ENCODE peak calls at places on chromosome 1, in eight cellular contexts. N, J, U, I, D, B, T and L are unnamed samples. For H3K4me1, the result is how much of the 10 kb centered on the place peaks cover.

GRCh38 chr1:94827434-94827833 is 7.3 kb downstream of the SLC44A3 start:
- DNase-seq in N (no peak), J (no peak), U (no peak), I (no peak), D (no peak), B (no peak), T (no peak), L (no peak)

GRCh38 chr1:245666412-245666811 is 511.6 kb downstream of the KIF26B start:
- DNase-seq in N (no peak), J (no peak), U (no peak), I (no peak), D (no peak), B (no peak), T (no peak), L (no peak)

GRCh38 chr1:245334827-245335490 is 180.2 kb downstream of the KIF26B start:
- DNase-seq in N (no peak), J (no peak), U (no peak), I (no peak), D (no peak), B (no peak), T (no peak), L (no peak)

GRCh38 chr1:7420706-7421105 is 350.4 kb upstream of the VAMP3 start:
- DNase-seq in N (no peak), J (peak), U (no peak), I (no peak), D (peak), B (no peak), T (no peak), L (no peak)

GRCh38 chr1:89996415-89997110 is 1.7 kb downstream of the ZNF326 start:
- DNase-seq in N (no peak), J (no peak), U (no peak), I (no peak), D (no peak), B (no peak), T (no peak), L (peak)

GRCh38 chr1:39391741-39392679 is 99.4 kb upstream of the BMP8A start:
- DNase-seq in N (peak), J (no peak), U (peak), I (no peak), D (no peak), B (no peak), T (no peak), L (no peak)

GRCh38 chr1:108785880-108786279 is 39.4 kb downstream of the STXBP3 start:
- DNase-seq in N (no peak), J (no peak), U (no peak), I (no peak), D (no peak), B (no peak), T (no peak), L (no peak)

GRCh38 chr1:203089001-203089650 is 3.3 kb upstream of the MYOG start:
- DNase-seq in N (no peak), J (no peak), U (no peak), I (no peak), D (no peak), B (peak), T (no peak), L (no peak)

GRCh38 chr1:170696591-170697337 is 32.8 kb downstream of the PRRX1 start:
- DNase-seq in N (no peak), J (no peak), U (no peak), I (no peak), D (no peak), B (no peak), T (no peak), L (no peak)

GRCh38 chr1:151820940-151821339 is 10.7 kb downstream of the RORC start:
- DNase-seq in N (no peak), J (no peak), U (no peak), I (no peak), D (no peak), B (no peak), T (peak), L (no peak)

DNA sequence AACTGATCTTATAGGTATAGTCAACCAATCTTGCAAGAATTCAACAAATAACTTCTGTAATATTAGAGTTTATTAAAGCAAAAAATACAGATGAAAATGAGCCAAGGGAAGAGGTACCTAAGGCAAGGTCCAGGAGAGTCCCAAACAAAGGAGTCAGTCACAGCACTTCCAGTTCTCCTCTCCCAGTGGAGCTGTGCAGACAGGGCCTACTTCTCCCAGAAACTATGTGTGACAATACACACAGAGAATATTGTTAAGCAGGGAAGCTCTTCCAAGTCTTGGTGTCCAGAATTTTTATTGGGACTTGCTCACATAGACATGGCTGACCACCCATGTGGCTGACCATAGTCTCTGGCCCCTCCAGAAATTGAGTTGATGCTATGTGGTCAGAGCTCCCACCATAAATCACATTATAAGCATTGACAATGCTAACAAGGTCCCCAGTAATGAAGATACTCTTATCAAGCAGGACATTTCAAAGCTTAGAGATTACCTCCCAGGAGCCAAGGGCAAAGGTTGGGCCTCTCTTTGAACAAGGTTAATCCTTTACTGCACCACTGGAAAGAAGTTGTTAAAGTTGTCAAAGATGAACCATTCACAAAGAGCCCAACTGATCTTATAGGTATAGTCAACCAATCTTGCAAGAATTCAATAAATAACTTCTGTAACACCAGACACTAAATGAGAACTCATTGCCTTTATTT is 3.5 kb upstream of the CD244 start:
- DNase-seq in N (peak), J (no peak), U (no peak), I (no peak), D (no peak), B (no peak), T (no peak), L (no peak)
- H3K4me1 ChIP-seq in N (under half), J (under half), U (under half), I (under half), D (under half), B (under half), T (under half), L (under half)

GRCh38 chr1:34843392-34844251 is 15.9 kb downstream of the SMIM12 start:
- DNase-seq in N (peak), J (no peak), U (no peak), I (no peak), D (no peak), B (no peak), T (no peak), L (no peak)

GRCh38 chr1:34844252-34844634 is 15.3 kb downstream of the SMIM12 start:
- DNase-seq in N (peak), J (no peak), U (peak), I (no peak), D (no peak), B (no peak), T (no peak), L (no peak)

GRCh38 chr1:34846265-34846664 is 13.3 kb downstream of the SMIM12 start:
- DNase-seq in N (no peak), J (no peak), U (no peak), I (no peak), D (no peak), B (no peak), T (no peak), L (no peak)

GRCh38 chr1:34847094-34847493 is 12.5 kb downstream of the SMIM12 start:
- DNase-seq in N (no peak), J (no peak), U (no peak), I (no peak), D (no peak), B (no peak), T (no peak), L (no peak)

DNA sequence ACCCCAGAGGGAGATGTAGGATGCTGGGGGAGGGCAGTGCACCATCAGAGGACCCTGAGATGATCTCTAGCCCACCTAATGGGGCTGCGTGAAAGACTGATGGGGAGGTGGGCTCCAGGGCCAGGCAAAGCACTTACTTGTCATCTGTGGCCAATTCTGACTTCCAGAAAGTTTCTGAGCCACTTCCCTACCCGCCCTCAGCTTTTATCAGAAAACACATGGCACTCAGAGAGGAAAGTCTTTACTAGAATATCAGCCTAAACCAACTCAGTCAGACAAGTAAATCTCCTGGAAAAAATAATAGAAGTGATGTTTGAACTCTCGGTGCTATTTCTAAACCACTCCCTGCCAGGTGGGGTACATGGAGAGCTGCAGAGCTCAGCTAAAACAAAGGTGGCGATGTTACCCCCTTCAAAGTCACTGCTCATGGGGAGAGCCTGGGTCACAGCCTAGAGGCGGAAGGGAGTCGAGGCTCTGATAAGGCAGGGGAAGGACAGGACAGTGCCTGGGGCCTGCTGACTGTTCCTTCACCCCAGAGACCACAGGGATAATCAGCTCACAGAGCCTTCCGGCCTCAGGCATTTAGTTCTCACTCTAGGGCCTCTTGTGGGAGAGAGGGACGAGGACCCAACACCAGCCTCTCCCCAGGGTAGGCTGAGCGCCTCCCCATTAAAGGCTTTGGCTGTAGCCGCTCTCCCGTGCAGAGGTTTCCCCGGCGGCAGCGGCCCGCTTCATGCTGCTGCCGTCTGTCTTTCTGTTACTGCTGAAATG is 14.2 kb downstream of the SMIM12 start:
- DNase-seq in N (peak), J (no peak), U (no peak), I (no peak), D (no peak), B (no peak), T (peak), L (no peak)
- H3K4me1 ChIP-seq in N (under half), J (under half), U (half or more), I (under half), D (under half), B (under half), T (under half), L (under half)

GRCh38 chr1:219085988-219086387 is 87.7 kb upstream of the LYPLAL1 start:
- DNase-seq in N (no peak), J (no peak), U (no peak), I (no peak), D (no peak), B (no peak), T (no peak), L (no peak)
- H3K4me1 ChIP-seq in N (under half), J (under half), U (under half), I (under half), D (under half), B (under half), T (under half), L (under half)

DNA sequence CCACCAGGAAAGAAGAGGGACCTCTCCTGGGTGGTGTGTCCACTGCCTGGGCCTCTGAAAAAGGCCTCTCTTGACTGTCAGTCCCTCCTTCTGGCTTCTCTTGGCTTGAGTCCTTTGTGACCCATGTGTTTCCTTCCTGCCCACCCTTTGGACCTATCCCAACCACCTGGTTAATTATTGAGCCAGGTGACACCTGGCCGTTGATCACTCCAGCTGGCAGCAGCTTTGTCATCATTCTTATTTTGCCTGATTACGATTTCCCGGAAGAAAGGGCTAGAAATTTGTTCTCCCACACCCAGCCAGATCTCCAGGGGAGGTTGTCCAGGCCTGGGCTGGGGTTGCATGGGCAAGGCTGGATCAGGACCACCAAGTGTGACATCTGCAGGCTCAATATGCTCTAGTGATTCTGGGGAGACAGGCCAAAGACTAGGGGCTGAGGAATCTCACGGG is 24.8 kb downstream of the CSF1 start:
- DNase-seq in N (no peak), J (no peak), U (no peak), I (no peak), D (no peak), B (no peak), T (no peak), L (peak)
- H3K4me1 ChIP-seq in N (under half), J (under half), U (under half), I (under half), D (under half), B (under half), T (under half), L (under half)